ENCODE peak calls at places on chromosomes 6 and 20, in eight cellular contexts. W, G, X, C, P, N, A and V are unnamed samples.

GRCh38 chr20:47102629-47103028 is 208.0 kb downstream of the EYA2 start:
- DNase-seq in W (peak; percentile 81), G (no peak), X (peak; percentile 35), C (no peak), P (no peak), N (no peak), A (no peak), V (no peak)

GRCh38 chr6:125588268-125588667 is 161.2 kb upstream of the HEY2 start:
- DNase-seq in W (no peak), G (no peak), X (peak; percentile 33), C (no peak), P (no peak), N (no peak), A (no peak), V (no peak)

GRCh38 chr6:71194730-71195129 is 93.9 kb upstream of the OGFRL1 start:
- DNase-seq in W (peak; percentile 82), G (no peak), X (peak; percentile 89), C (no peak), P (peak; percentile 80), N (no peak), A (no peak), V (no peak)

GRCh38 chr6:108651287-108651686 is 90.6 kb downstream of the FOXO3 start:
- DNase-seq in W (no peak), G (no peak), X (no peak), C (no peak), P (no peak), N (no peak), A (no peak), V (no peak)

GRCh38 chr6:142696123-142696522 is 248.9 kb downstream of the HIVEP2 start:
- DNase-seq in W (peak; percentile 17), G (no peak), X (no peak), C (no peak), P (no peak), N (no peak), A (no peak), V (no peak)

GRCh38 chr20:10242166-10242565 is 23.5 kb downstream of the SNAP25 start:
- DNase-seq in W (peak; percentile 32), G (no peak), X (no peak), C (no peak), P (no peak), N (no peak), A (no peak), V (no peak)

GRCh38 chr6:36633370-36633769 is 39.2 kb downstream of the SRSF3 start:
- DNase-seq in W (no peak), G (no peak), X (no peak), C (no peak), P (no peak), N (no peak), A (no peak), V (no peak)

GRCh38 chr6:70415660-70416059 is 2.4 kb downstream of the FAM135A start:
- DNase-seq in W (no peak), G (no peak), X (no peak), C (no peak), P (no peak), N (no peak), A (no peak), V (no peak)

GRCh38 chr6:31498748-31499147 is 803 bp downstream of the MICB start:
- DNase-seq in W (no peak), G (no peak), X (no peak), C (no peak), P (no peak), N (no peak), A (no peak), V (no peak)

GRCh38 chr20:9515211-9515580 is 806 bp downstream of the LAMP5 start:
- DNase-seq in W (no peak), G (no peak), X (no peak), C (no peak), P (no peak), N (no peak), A (no peak), V (no peak)

GRCh38 chr20:56986931-56987720 is 279.3 kb downstream of the BMP7 start:
- DNase-seq in W (peak; percentile 12), G (no peak), X (no peak), C (no peak), P (no peak), N (no peak), A (no peak), V (no peak)

GRCh38 chr20:44532248-44532980 is 10.5 kb upstream of the SERINC3 start:
- DNase-seq in W (no peak), G (no peak), X (no peak), C (no peak), P (no peak), N (no peak), A (no peak), V (no peak)

GRCh38 chr20:61683721-61684120 is 382.0 kb downstream of the TAF4 start:
- DNase-seq in W (no peak), G (peak; percentile 26), X (no peak), C (no peak), P (no peak), N (no peak), A (no peak), V (no peak)

GRCh38 chr6:87155920-87156600 is 695 bp downstream of the ZNF292 start:
- DNase-seq in W (peak; percentile 37), G (no peak), X (peak; percentile 43), C (peak; percentile 55), P (peak; percentile 44), N (peak; percentile 11), A (peak; percentile 72), V (peak; percentile 80)

GRCh38 chr20:23541330-23541729 is 27.0 kb downstream of the CST9L start:
- DNase-seq in W (peak; percentile 0), G (peak; percentile 5), X (no peak), C (no peak), P (no peak), N (no peak), A (peak; percentile 59), V (no peak)

GRCh38 chr6:154057098-154057497 is 18.1 kb downstream of the OPRM1 start:
- DNase-seq in W (no peak), G (no peak), X (no peak), C (no peak), P (no peak), N (no peak), A (no peak), V (no peak)

GRCh38 chr6:45715508-45715803 is 300.2 kb downstream of the CLIC5 start:
- DNase-seq in W (no peak), G (no peak), X (no peak), C (no peak), P (no peak), N (no peak), A (no peak), V (no peak)

GRCh38 chr6:292506-293184 is 358 bp downstream of the DUSP22 start:
- DNase-seq in W (peak; percentile 43), G (no peak), X (peak; percentile 38), C (peak; percentile 55), P (peak; percentile 26), N (peak; percentile 76), A (peak; percentile 85), V (peak; percentile 46)

DNA sequence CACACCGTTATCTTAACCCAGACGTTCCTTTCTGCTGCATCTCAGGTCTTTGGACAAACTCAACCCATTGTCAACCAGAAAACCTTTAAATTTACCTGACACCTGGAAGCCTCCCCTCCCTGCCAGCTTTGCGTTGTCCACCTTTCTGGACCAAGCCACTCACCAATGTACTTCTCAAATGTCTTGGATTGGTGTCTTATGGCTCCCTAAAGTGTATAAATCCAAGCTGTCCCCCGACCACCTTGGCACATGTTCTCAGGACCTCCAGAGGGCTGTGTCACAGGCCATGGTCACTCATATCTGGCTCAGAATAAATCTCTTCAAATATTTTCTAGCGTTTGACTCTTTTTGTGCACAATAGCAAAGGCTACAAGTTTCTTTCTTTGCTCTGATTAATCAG is 250.0 kb downstream of the DLL1 start:
- DNase-seq in W (no peak), G (no peak), X (no peak), C (no peak), P (no peak), N (no peak), A (no peak), V (no peak)
- H3K4me3 ChIP-seq in W (no peak overlapping the region), G (no peak overlapping the region), X (no peak overlapping the region), C (no peak overlapping the region), P (no peak overlapping the region), N (no peak overlapping the region), A (no peak overlapping the region), V (no peak overlapping the region)

GRCh38 chr6:6751615-6752014 is 163.1 kb downstream of the LY86 start:
- DNase-seq in W (peak; percentile 33), G (no peak), X (no peak), C (no peak), P (no peak), N (peak; percentile 39), A (no peak), V (no peak)
- H3K4me3 ChIP-seq in W (no peak overlapping the region), G (no peak overlapping the region), X (no peak overlapping the region), C (no peak overlapping the region), P (no peak overlapping the region), N (no peak overlapping the region), A (no peak overlapping the region), V (no peak overlapping the region)

GRCh38 chr6:41443616-41444525 is 102.3 kb upstream of the FOXP4 start:
- DNase-seq in W (peak; percentile 15), G (no peak), X (peak; percentile 31), C (no peak), P (peak; percentile 64), N (no peak), A (no peak), V (no peak)

GRCh38 chr6:41445268-41445667 is 100.9 kb upstream of the FOXP4 start:
- DNase-seq in W (no peak), G (no peak), X (no peak), C (no peak), P (peak; percentile 44), N (no peak), A (no peak), V (no peak)

GRCh38 chr6:41441598-41442205 is 104.5 kb upstream of the FOXP4 start:
- DNase-seq in W (no peak), G (no peak), X (no peak), C (no peak), P (no peak), N (no peak), A (no peak), V (no peak)

GRCh38 chr6:41440958-41441357 is 105.2 kb upstream of the FOXP4 start:
- DNase-seq in W (no peak), G (no peak), X (no peak), C (no peak), P (no peak), N (no peak), A (no peak), V (no peak)

GRCh38 chr6:41442800-41443501 is 103.2 kb upstream of the FOXP4 start:
- DNase-seq in W (peak; percentile 61), G (no peak), X (peak; percentile 48), C (peak; percentile 45), P (peak; percentile 58), N (no peak), A (no peak), V (peak; percentile 77)
- H3K4me3 ChIP-seq in W (no peak overlapping the region), G (no peak overlapping the region), X (no peak overlapping the region), C (no peak overlapping the region), P (no peak overlapping the region), N (no peak overlapping the region), A (peak overlapping the region; percentile 57), V (peak overlapping the region; percentile 14)

GRCh38 chr20:24950836-24951525 is 1.9 kb downstream of the CST7 start:
- DNase-seq in W (no peak), G (no peak), X (no peak), C (no peak), P (no peak), N (no peak), A (peak; percentile 47), V (no peak)
- H3K4me3 ChIP-seq in W (no peak overlapping the region), G (no peak overlapping the region), X (no peak overlapping the region), C (no peak overlapping the region), P (no peak overlapping the region), N (peak overlapping the region; percentile 66), A (no peak overlapping the region), V (no peak overlapping the region)

GRCh38 chr6:26422329-26422728 is 18.0 kb upstream of the BTN3A3 start:
- DNase-seq in W (no peak), G (no peak), X (no peak), C (no peak), P (no peak), N (no peak), A (no peak), V (no peak)
- H3K4me3 ChIP-seq in W (peak overlapping the region; percentile 66), G (peak overlapping the region; percentile 63), X (peak overlapping the region; percentile 98), C (peak overlapping the region; percentile 52), P (peak overlapping the region; percentile 91), N (no peak overlapping the region), A (peak overlapping the region; percentile 97), V (peak overlapping the region; percentile 58)